ENCODE peak calls at places on chromosomes 11 and 22, in eight cellular contexts. G, I, A, L, U, B, E and P are unnamed samples.

GRCh38 chr11:111788464-111788863 is 22.3 kb upstream of the PPP2R1B start:
- DNase-seq in U (no peak), I (no peak), B (no peak), L (no peak), A (no peak), G (no peak), E (no peak), P (no peak)

GRCh38 chr11:83583953-83584352 is 297.8 kb upstream of the CCDC90B start:
- DNase-seq in U (peak; percentile 39), B (no peak), L (no peak), I (peak; percentile 34), G (no peak), A (no peak), E (peak; percentile 17), P (no peak)

GRCh38 chr11:111996129-111996528 is 29.1 kb upstream of the DLAT start:
- DNase-seq in A (no peak), L (no peak), B (no peak), I (no peak), G (no peak), U (no peak), E (no peak), P (no peak)

GRCh38 chr22:43114958-43115357 is 4.4 kb downstream of the BIK start:
- DNase-seq in U (no peak), I (no peak), L (no peak), B (no peak), A (no peak), E (no peak), G (no peak), P (no peak)

GRCh38 chr22:43411981-43412807 is at the start of gene MPPED1:
- DNase-seq in U (no peak), A (no peak), I (no peak), B (no peak), G (no peak), L (no peak), E (no peak), P (no peak)

GRCh38 chr11:15714641-15715399 is 600.1 kb downstream of the INSC start:
- DNase-seq in U (no peak), G (no peak), A (no peak), B (no peak), E (no peak), L (no peak), I (no peak), P (no peak)

GRCh38 chr11:92758216-92758615 is 211.2 kb upstream of the MTNR1B start:
- DNase-seq in A (no peak), I (no peak), E (no peak), G (no peak), B (no peak), U (no peak), L (no peak), P (no peak)

GRCh38 chr11:100329352-100329751 is 357.7 kb upstream of the ARHGAP42 start:
- DNase-seq in A (no peak), E (peak; percentile 5), U (no peak), I (no peak), G (no peak), B (no peak), L (no peak), P (no peak)

GRCh38 chr11:73177380-73178091 is 35.4 kb upstream of the FCHSD2 start:
- DNase-seq in G (peak; percentile 18), E (no peak), A (no peak), B (no peak), L (peak; percentile 68), U (no peak), I (no peak), P (no peak)

GRCh38 chr11:3855808-3856491 is 486 bp downstream of the STIM1 start:
- DNase-seq in U (no peak), G (peak; percentile 27), E (no peak), B (peak; percentile 55), A (peak; percentile 52), L (peak; percentile 79), I (peak; percentile 19), P (peak; percentile 64)

GRCh38 chr11:1988667-1989317 is 8.8 kb downstream of the H19 start:
- DNase-seq in G (no peak), A (no peak), E (no peak), L (peak; percentile 50), U (no peak), I (no peak), B (no peak), P (peak; percentile 2)

GRCh38 chr11:58027341-58027740 is 3.4 kb upstream of the OR6Q1 start:
- DNase-seq in E (no peak), A (no peak), G (no peak), B (no peak), I (peak; percentile 75), U (no peak), L (no peak), P (no peak)

GRCh38 chr22:38109391-38110000 is 988 bp downstream of the BAIAP2L2 start:
- DNase-seq in L (no peak), E (no peak), I (no peak), U (no peak), G (no peak), B (no peak), A (no peak), P (no peak)

GRCh38 chr22:24953294-24954113 is 988 bp downstream of the KIAA1671 start:
- DNase-seq in B (peak; percentile 34), E (no peak), A (no peak), G (no peak), I (no peak), U (no peak), L (peak; percentile 69), P (no peak)

GRCh38 chr11:114416441-114416928 is 16.0 kb downstream of the RBM7 start:
- DNase-seq in A (no peak), B (no peak), E (peak; percentile 55), U (peak; percentile 31), G (no peak), L (no peak), I (peak; percentile 22), P (no peak)

GRCh38 chr11:57781529-57781943 is 19.9 kb downstream of the CTNND1 start:
- DNase-seq in L (no peak), G (no peak), B (no peak), A (no peak), U (no peak), E (peak; percentile 70), I (no peak), P (peak; percentile 90)

GRCh38 chr22:24810043-24810749 is 4.2 kb downstream of the SGSM1 start:
- DNase-seq in A (no peak), U (no peak), G (peak; percentile 60), B (no peak), I (no peak), L (peak; percentile 75), E (no peak), P (no peak)

GRCh38 chr11:116082256-116082655 is 578.0 kb upstream of the CADM1 start:
- DNase-seq in B (no peak), I (no peak), U (no peak), E (no peak), L (no peak), G (no peak), A (no peak), P (no peak)

GRCh38 chr22:38418589-38418988 is 36.4 kb downstream of the KCNJ4 start:
- DNase-seq in U (no peak), I (no peak), A (no peak), B (no peak), G (no peak), L (no peak), E (no peak), P (peak; percentile 29)

GRCh38 chr22:23537421-23537820 is 42.7 kb downstream of the IGLL1 start:
- DNase-seq in U (no peak), A (no peak), B (peak; percentile 15), I (no peak), E (no peak), L (peak; percentile 48), G (no peak), P (peak; percentile 27)

GRCh38 chr11:36012979-36013378 is 69.1 kb downstream of the LDLRAD3 start:
- DNase-seq in L (no peak), A (no peak), B (no peak), G (no peak), E (no peak), U (no peak), I (peak; percentile 75), P (no peak)

GRCh38 chr22:46577361-46578249 is 40.2 kb upstream of the CELSR1 start:
- DNase-seq in U (no peak), E (no peak), L (peak; percentile 71), A (no peak), I (no peak), B (no peak), G (no peak), P (peak; percentile 64)

GRCh38 chr22:46574993-46575914 is 37.8 kb upstream of the CELSR1 start:
- DNase-seq in E (no peak), L (peak; percentile 65), G (no peak), I (no peak), B (no peak), U (no peak), A (no peak), P (peak; percentile 48)

GRCh38 chr22:46574438-46574992 is 37.1 kb upstream of the CELSR1 start:
- DNase-seq in I (no peak), B (no peak), U (no peak), G (no peak), A (no peak), E (no peak), L (peak; percentile 46), P (peak; percentile 46)

GRCh38 chr22:46576556-46577351 is 39.3 kb upstream of the CELSR1 start:
- DNase-seq in B (peak; percentile 68), A (peak; percentile 56), E (peak; percentile 40), U (no peak), I (peak; percentile 42), G (no peak), L (peak; percentile 71), P (peak; percentile 19)

GRCh38 chr22:46575915-46576555 is 38.6 kb upstream of the CELSR1 start:
- DNase-seq in I (no peak), G (no peak), A (no peak), L (peak; percentile 60), B (no peak), U (no peak), E (no peak), P (peak; percentile 42)
- H3K27ac ChIP-seq in I (no peak overlapping the region), G (peak overlapping the region; percentile 86), A (no peak overlapping the region), L (peak overlapping the region; percentile 37), B (no peak overlapping the region), U (no peak overlapping the region), E (peak overlapping the region; percentile 79), P (peak overlapping the region; percentile 35)

GRCh38 chr11:7683571-7683970 is 10.3 kb upstream of the CYB5R2 start:
- DNase-seq in B (no peak), A (no peak), L (no peak), I (no peak), E (no peak), U (no peak), G (no peak), P (no peak)
- TF ChIP-seq CTCF in B (no peak), A (no peak), L (no peak), I (no peak), E (no peak), U (no peak), G (no peak), P (no peak)

DNA sequence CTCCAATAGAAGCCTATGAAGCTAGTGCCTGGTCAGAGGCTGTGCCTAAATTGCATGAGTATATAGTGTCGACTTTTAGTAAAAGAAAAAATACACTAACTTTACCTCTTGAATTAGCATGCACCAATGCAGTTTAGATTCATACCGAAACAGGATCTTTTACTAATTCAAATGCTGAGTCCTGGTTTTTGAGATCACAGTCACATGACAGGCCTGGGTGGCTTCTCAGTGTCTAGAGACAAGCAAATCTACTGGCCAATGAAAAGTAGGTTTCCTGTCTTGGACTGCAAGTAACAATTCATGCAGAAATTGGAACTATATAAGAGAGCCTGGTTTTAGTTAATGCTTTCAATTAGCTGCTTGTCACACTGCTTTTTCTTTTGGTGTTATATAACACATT is 7.2 kb downstream of the ARHGEF12 start:
- DNase-seq in L (no peak), E (no peak), B (no peak), I (no peak), U (no peak), G (no peak), A (no peak), P (no peak)
- H3K27ac ChIP-seq in L (no peak overlapping the region), E (no peak overlapping the region), B (no peak overlapping the region), I (no peak overlapping the region), U (no peak overlapping the region), G (peak overlapping the region; percentile 9), A (no peak overlapping the region), P (no peak overlapping the region)

GRCh38 chr11:108914211-108914610 is 249.3 kb downstream of the DDX10 start:
- DNase-seq in E (no peak), G (no peak), I (no peak), B (no peak), A (no peak), L (no peak), U (no peak), P (no peak)
- TF ChIP-seq CTCF in E (no peak), G (no peak), I (no peak), B (no peak), A (no peak), L (no peak), U (no peak), P (no peak)